ENCODE peak calls at places on chromosomes 11 and 22, in four cellular contexts. Z, H, Y and U are unnamed samples.

GRCh38 chr11:105148241-105148640 is 8.7 kb upstream of the CARD18 start:
- DNase-seq in H (no peak), Z (no peak), Y (no peak), U (no peak)

GRCh38 chr11:2525941-2526807 is 81.4 kb downstream of the KCNQ1 start:
- DNase-seq in H (no peak), Z (no peak), Y (peak), U (peak)

GRCh38 chr11:64754919-64755662 is 4.7 kb downstream of the PYGM start:
- DNase-seq in Y (no peak), Z (no peak), H (no peak), U (no peak)

GRCh38 chr11:62124186-62125113 is 639 bp downstream of the INCENP start:
- DNase-seq in Y (peak), H (peak), Z (peak), U (peak)

GRCh38 chr11:61688368-61689163 is 8.4 kb downstream of the DAGLA start:
- DNase-seq in Z (no peak), Y (peak), H (no peak), U (peak)

GRCh38 chr11:118132385-118133151 is 20.1 kb downstream of the SCN4B start:
- DNase-seq in H (no peak), Y (no peak), Z (no peak), U (no peak)

GRCh38 chr11:87046824-87047223 is 9.1 kb downstream of the TMEM135 start:
- DNase-seq in Y (no peak), Z (no peak), H (no peak), U (no peak)

GRCh38 chr11:95739526-95739925 is 50.1 kb downstream of the FAM76B start:
- DNase-seq in Y (no peak), H (no peak), Z (peak), U (no peak)

GRCh38 chr22:47203554-47203991 is 441.1 kb downstream of the TBC1D22A start:
- DNase-seq in Z (no peak), Y (peak), H (no peak), U (no peak)

GRCh38 chr11:59259047-59259446 is 46.3 kb upstream of the MPEG1 start:
- DNase-seq in H (no peak), Z (no peak), Y (no peak), U (no peak)

GRCh38 chr11:46977038-46977818 is 40.7 kb downstream of the CSTPP1 start:
- DNase-seq in H (no peak), Z (peak), Y (no peak), U (no peak)

GRCh38 chr22:39242389-39242808 is 2.4 kb downstream of the PDGFB start:
- DNase-seq in H (no peak), Y (no peak), Z (no peak), U (no peak)
- H3K27ac ChIP-seq in H (no peak), Y (no peak), Z (no peak), U (peak)

GRCh38 chr11:60371854-60372253 is 6.5 kb upstream of the MS4A7 start:
- DNase-seq in H (no peak), Y (no peak), Z (no peak), U (no peak)
- H3K27ac ChIP-seq in H (no peak), Y (no peak), Z (no peak), U (no peak)

GRCh38 chr22:35617137-35617755 is at the start of gene MB:
- DNase-seq in Y (no peak), Z (no peak), H (no peak), U (no peak)

GRCh38 chr22:35619336-35620094 is 2.4 kb upstream of the MB start:
- DNase-seq in Y (no peak), Z (no peak), H (no peak), U (no peak)

GRCh38 chr22:35620624-35621245 is 3.6 kb upstream of the MB start:
- DNase-seq in Y (no peak), H (no peak), Z (peak), U (no peak)

GRCh38 chr22:35616043-35616442 is 1.1 kb downstream of the MB start:
- DNase-seq in Z (no peak), Y (no peak), H (no peak), U (no peak)

GRCh38 chr22:35618427-35619223 is 1.5 kb upstream of the MB start:
- DNase-seq in Z (no peak), Y (no peak), H (no peak), U (no peak)
- H3K27ac ChIP-seq in Z (no peak), Y (no peak), H (no peak), U (no peak)

GRCh38 chr22:42819412-42820069 is 37.5 kb downstream of the ARFGAP3 start:
- DNase-seq in Y (no peak), H (no peak), Z (no peak), U (no peak)
- H3K27ac ChIP-seq in Y (no peak), H (no peak), Z (no peak), U (peak)

GRCh38 chr22:37185646-37186227 is 2.3 kb downstream of the C1QTNF6 start:
- DNase-seq in Y (no peak), H (no peak), Z (no peak), U (no peak)

GRCh38 chr22:37187552-37187890 is 526 bp downstream of the C1QTNF6 start:
- DNase-seq in Y (no peak), H (peak), Z (peak), U (no peak)

GRCh38 chr22:37187891-37188761 is at the start of gene C1QTNF6:
- DNase-seq in H (peak), Y (no peak), Z (peak), U (no peak)

GRCh38 chr22:37186228-37186996 is 1.6 kb downstream of the C1QTNF6 start:
- DNase-seq in H (no peak), Y (no peak), Z (peak), U (no peak)

DNA sequence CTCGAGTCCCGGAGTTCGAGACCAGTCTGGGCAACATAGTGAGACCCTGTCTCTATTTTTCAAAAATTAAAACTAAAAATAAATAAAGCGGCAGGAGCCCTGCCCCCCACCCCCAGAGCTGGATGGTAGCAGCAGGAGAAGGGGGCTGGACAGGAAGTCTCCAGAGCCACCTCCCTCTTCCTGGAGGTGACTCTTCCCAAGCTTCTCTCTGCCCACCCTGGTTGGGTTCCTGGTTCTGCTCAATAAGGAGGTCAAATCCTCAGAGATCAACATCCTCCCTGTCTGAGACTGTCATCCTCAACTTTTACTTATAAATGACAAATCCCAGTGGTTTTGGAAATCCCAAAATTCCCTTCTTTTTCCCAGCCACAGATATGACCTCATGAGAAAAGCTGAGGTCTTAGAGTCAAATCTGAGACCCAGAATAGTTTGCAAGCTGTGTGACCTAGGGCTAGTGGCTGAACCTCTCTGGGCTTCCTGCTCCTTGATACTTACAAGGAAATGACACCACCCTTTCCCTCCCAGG is 987 bp downstream of the C1QTNF6 start:
- DNase-seq in H (no peak), Y (no peak), Z (peak), U (no peak)
- H3K27ac ChIP-seq in H (peak), Y (peak), Z (peak), U (peak)

GRCh38 chr22:30197389-30197788 is 49.2 kb downstream of the LIF start:
- DNase-seq in H (no peak), Y (no peak), Z (no peak), U (no peak)

GRCh38 chr22:30193031-30193794 is 53.3 kb downstream of the LIF start:
- DNase-seq in H (no peak), Z (no peak), Y (no peak), U (no peak)

GRCh38 chr22:30196867-30197336 is 49.7 kb downstream of the LIF start:
- DNase-seq in Y (no peak), Z (no peak), H (no peak), U (no peak)

GRCh38 chr22:30196141-30196866 is 50.3 kb downstream of the LIF start:
- DNase-seq in H (peak), Z (peak), Y (peak), U (peak)

DNA sequence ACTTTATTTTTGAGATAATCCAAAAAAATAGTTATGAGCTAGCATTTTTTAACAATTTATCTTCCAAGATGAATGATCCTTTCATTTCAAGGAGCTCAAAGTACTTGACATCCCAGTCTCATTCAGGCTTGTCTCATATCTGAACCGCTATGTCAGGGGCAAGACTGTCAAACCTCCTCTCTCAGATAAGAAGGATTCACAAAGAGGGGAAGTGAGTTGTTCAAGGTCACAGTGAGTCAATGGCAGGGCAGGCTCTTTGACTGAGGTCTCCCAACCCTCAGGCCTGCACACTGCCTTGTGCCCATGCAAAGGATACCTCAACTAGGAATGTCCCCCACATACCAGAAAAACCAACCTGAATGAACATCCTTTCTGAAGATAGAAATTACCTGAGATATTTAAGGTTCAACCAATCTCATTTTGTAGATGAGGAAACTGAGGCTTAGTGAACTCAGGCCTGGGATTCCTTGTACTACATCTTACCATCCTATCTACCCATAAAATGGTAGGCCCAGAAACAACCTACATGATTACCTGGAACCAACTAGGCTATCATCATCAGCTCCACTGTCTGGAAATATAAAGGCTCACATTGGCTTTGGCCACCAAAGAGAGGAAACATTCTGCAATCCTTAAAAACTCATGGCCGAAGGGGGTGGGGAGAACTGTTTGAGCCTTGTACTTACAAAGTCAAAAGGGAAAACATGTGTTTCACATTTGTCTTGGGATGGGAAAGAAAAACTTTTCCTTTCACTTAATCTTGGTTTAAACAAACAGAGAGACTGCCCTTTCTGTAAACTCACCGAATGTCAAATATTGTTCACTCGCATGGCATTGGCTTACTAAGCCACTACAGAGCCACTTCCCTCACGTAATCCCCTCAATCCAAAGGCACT is 51.1 kb downstream of the LIF start:
- DNase-seq in Z (no peak), H (no peak), Y (no peak), U (no peak)
- H3K27ac ChIP-seq in Z (peak), H (peak), Y (peak), U (peak)

GRCh38 chr22:41223535-41223934 is 17.2 kb downstream of the CHADL start:
- DNase-seq in Y (no peak), Z (no peak), H (no peak), U (no peak)
- H3K27ac ChIP-seq in Y (no peak), Z (no peak), H (no peak), U (no peak)

GRCh38 chr11:8092587-8093424 is 11.8 kb downstream of the TUB start:
- DNase-seq in Y (peak), H (peak), Z (peak), U (peak)

GRCh38 chr11:8087756-8088155 is 6.7 kb downstream of the TUB start:
- DNase-seq in Y (no peak), H (no peak), Z (no peak), U (no peak)

GRCh38 chr11:8089791-8090510 is 8.9 kb downstream of the TUB start:
- DNase-seq in Y (no peak), Z (no peak), H (no peak), U (peak)

GRCh38 chr11:8091671-8092070 is 10.7 kb downstream of the TUB start:
- DNase-seq in Z (no peak), Y (no peak), H (no peak), U (no peak)

GRCh38 chr11:8090756-8091155 is 9.7 kb downstream of the TUB start:
- DNase-seq in H (no peak), Z (peak), Y (no peak), U (no peak)
- H3K27ac ChIP-seq in H (no peak), Z (no peak), Y (no peak), U (no peak)

GRCh38 chr22:42396621-42397331 is 35.4 kb downstream of the NFAM1 start:
- DNase-seq in H (no peak), Z (no peak), Y (no peak), U (peak)
- H3K27ac ChIP-seq in H (no peak), Z (no peak), Y (peak), U (peak)